ENCODE peak calls at places on chromosomes 13 and 19, in ten cellular contexts. M is nucleus accumbens; U is trophoblast cell; G is amygdala; R is effector CD4-positive, alpha-beta T cell; A is SJSA1; X is myocyte; E is uterus; W is NCI-H2107; B is Daoy. S is an unnamed sample.

GRCh38 chr19:52070496-52070895 is 21.9 kb upstream of the ZNF432 start:
- DNase-seq in M (no peak), U (peak), G (no peak), R (no peak), A (no peak), X (no peak), E (no peak), W (no peak), B (peak), S (no peak)

GRCh38 chr19:6233827-6234511 is 45.8 kb downstream of the MLLT1 start:
- DNase-seq in M (no peak), U (no peak), G (no peak), R (no peak), A (no peak), X (peak), E (peak), W (no peak), B (no peak), S (no peak)

GRCh38 chr19:343941-344624 is 513 bp downstream of the MIER2 start:
- DNase-seq in M (no peak), U (no peak), G (no peak), R (peak), A (peak), X (peak), E (no peak), W (no peak), B (peak), S (no peak)

GRCh38 chr13:50037788-50038187 is 22.5 kb downstream of the KCNRG start:
- DNase-seq in M (no peak), U (no peak), G (no peak), R (no peak), A (no peak), X (no peak), E (no peak), W (no peak), B (no peak), S (no peak)

GRCh38 chr13:26968431-26969335 is 202.9 kb downstream of the USP12 start:
- DNase-seq in M (no peak), U (no peak), G (no peak), R (no peak), A (no peak), X (peak), E (no peak), W (no peak), B (peak), S (no peak)

GRCh38 chr13:26887594-26887993 is 127.0 kb upstream of the GPR12 start:
- DNase-seq in M (no peak), U (no peak), G (no peak), R (no peak), A (no peak), X (no peak), E (no peak), W (no peak), B (no peak), S (no peak)

GRCh38 chr19:1324792-1325567 is 39.3 kb downstream of the EFNA2 start:
- DNase-seq in M (peak), U (peak), G (peak), R (no peak), A (peak), X (peak), E (peak), W (no peak), B (peak), S (no peak)

GRCh38 chr19:1308718-1309117 is 23.0 kb downstream of the EFNA2 start:
- DNase-seq in M (no peak), U (no peak), G (no peak), R (no peak), A (no peak), X (no peak), E (no peak), W (no peak), B (no peak), S (no peak)

GRCh38 chr13:43543331-43543730 is 243.4 kb downstream of the ENOX1 start:
- DNase-seq in M (no peak), U (no peak), G (no peak), R (no peak), A (no peak), X (no peak), E (no peak), W (no peak), B (no peak), S (no peak)

GRCh38 chr19:5663904-5664303 is 16.4 kb downstream of the MICOS13 start:
- DNase-seq in M (no peak), U (no peak), G (no peak), R (no peak), A (no peak), X (no peak), E (no peak), W (no peak), B (no peak), S (no peak)

GRCh38 chr13:28620011-28620830 is 38.7 kb upstream of the POMP start:
- DNase-seq in M (no peak), U (peak), G (no peak), R (no peak), A (no peak), X (no peak), E (no peak), W (no peak), B (no peak), S (no peak)

GRCh38 chr19:41311072-41311471 is 1.1 kb downstream of the CCDC97 start:
- DNase-seq in M (no peak), U (no peak), G (no peak), R (no peak), A (no peak), X (no peak), E (no peak), W (no peak), B (no peak), S (no peak)

GRCh38 chr19:18173572-18174294 is at the start of gene IFI30:
- DNase-seq in M (no peak), U (peak), G (no peak), R (peak), A (peak), X (peak), E (peak), W (peak), B (peak), S (peak)

GRCh38 chr13:34578471-34578870 is 363.6 kb upstream of the NBEA start:
- DNase-seq in M (no peak), U (no peak), G (no peak), R (no peak), A (no peak), X (no peak), E (no peak), W (no peak), B (no peak), S (no peak)

GRCh38 chr13:27018230-27018875 is 153.3 kb downstream of the USP12 start:
- DNase-seq in M (no peak), U (no peak), G (no peak), R (no peak), A (no peak), X (no peak), E (no peak), W (no peak), B (no peak), S (no peak)

GRCh38 chr19:47109541-47110375 is 3.8 kb downstream of the ZC3H4 start:
- DNase-seq in M (no peak), U (no peak), G (no peak), R (peak), A (peak), X (peak), E (peak), W (no peak), B (no peak), S (no peak)

GRCh38 chr13:88628882-88629281 is 957.7 kb downstream of the SLITRK5 start:
- DNase-seq in M (no peak), U (no peak), G (no peak), R (no peak), A (no peak), X (no peak), E (no peak), W (no peak), B (no peak), S (no peak)

GRCh38 chr19:6023085-6023682 is 45.2 kb upstream of the RANBP3 start:
- DNase-seq in M (no peak), U (no peak), G (no peak), R (no peak), A (no peak), X (peak), E (no peak), W (no peak), B (peak), S (no peak)

GRCh38 chr19:57719424-57719823 is 8.0 kb downstream of the ZNF671 start:
- DNase-seq in M (no peak), U (no peak), G (no peak), R (no peak), A (no peak), X (no peak), E (no peak), W (no peak), B (no peak), S (no peak)

GRCh38 chr19:1097810-1098176 is 2.6 kb upstream of the POLR2E start:
- DNase-seq in M (no peak), U (peak), G (no peak), R (no peak), A (no peak), X (no peak), E (no peak), W (no peak), B (no peak), S (no peak)

GRCh38 chr19:45729774-45730388 is 815 bp downstream of the FBXO46 start:
- DNase-seq in M (no peak), U (no peak), G (no peak), R (no peak), A (peak), X (peak), E (no peak), W (no peak), B (peak), S (no peak)

GRCh38 chr13:109919715-109920375 is 133.5 kb upstream of the IRS2 start:
- DNase-seq in M (no peak), U (no peak), G (no peak), R (no peak), A (no peak), X (no peak), E (no peak), W (no peak), B (no peak), S (no peak)